ENCODE peak calls at places on chromosomes 7 and 10, in ten cellular contexts. E is cardiac fibroblast, T is adrenal gland, W is neural progenitor cell, P is fibroblast of the aortic adventitia, K is HCT116, C is Caco-2, N is right atrium auricular region, M is upper lobe of right lung, Y is choroid plexus epithelial cell. O is an unnamed sample.

GRCh38 chr10:110168601-110169481 is 38.6 kb upstream of the MXI1 start:
- DNase-seq in E (no peak), P (no peak), W (no peak), Y (no peak), K (no peak), C (peak), N (peak), T (no peak), M (no peak), O (no peak)

GRCh38 chr7:135744938-135745701 is 3.5 kb downstream of the FAM180A start:
- DNase-seq in M (no peak), Y (peak), N (no peak), E (peak), K (peak), W (no peak), T (no peak), C (no peak), P (peak), O (peak)

GRCh38 chr10:5411941-5412276 is 448 bp upstream of the NET1 start:
- DNase-seq in N (no peak), K (no peak), P (no peak), T (no peak), C (no peak), M (no peak), Y (no peak), W (no peak), E (no peak), O (peak)

GRCh38 chr10:131056781-131057180 is 254.7 kb downstream of the TCERG1L start:
- DNase-seq in E (no peak), C (no peak), N (no peak), T (no peak), M (peak), W (no peak), Y (no peak), P (no peak), K (no peak), O (no peak)

GRCh38 chr7:132161976-132162375 is 414.3 kb downstream of the PLXNA4 start:
- DNase-seq in W (no peak), M (no peak), P (no peak), T (no peak), E (no peak), K (no peak), C (no peak), N (no peak), Y (no peak), O (no peak)

GRCh38 chr10:110600487-110601101 is 33.1 kb downstream of the SMC3 start:
- DNase-seq in Y (peak), C (peak), W (peak), K (peak), E (peak), M (no peak), N (no peak), P (peak), T (peak), O (peak)

GRCh38 chr7:229184-229964 is 37.0 kb downstream of the FAM20C start:
- DNase-seq in W (no peak), Y (peak), P (peak), N (peak), E (peak), T (peak), M (no peak), K (no peak), C (no peak), O (peak)

GRCh38 chr10:11755512-11756247 is 13.5 kb downstream of the ECHDC3 start:
- DNase-seq in C (no peak), Y (no peak), P (no peak), E (no peak), N (no peak), T (no peak), W (no peak), M (peak), K (no peak), O (no peak)

GRCh38 chr10:112383325-112383724 is 9.4 kb downstream of the ACSL5 start:
- DNase-seq in Y (peak), E (peak), T (peak), K (peak), C (peak), W (no peak), M (no peak), P (peak), N (peak), O (peak)

GRCh38 chr10:79336276-79336675 is 11.0 kb upstream of the PPIF start:
- DNase-seq in C (no peak), W (no peak), T (no peak), E (no peak), K (no peak), P (no peak), N (no peak), M (no peak), Y (no peak), O (no peak)

GRCh38 chr10:52740913-52741675 is 31.5 kb downstream of the MBL2 start:
- DNase-seq in Y (peak), W (peak), P (peak), N (no peak), M (no peak), E (peak), C (peak), T (peak), K (peak), O (peak)

GRCh38 chr10:92757066-92757716 is 67.4 kb downstream of the HHEX start:
- DNase-seq in Y (peak), P (peak), N (peak), K (peak), M (peak), E (peak), W (peak), T (peak), C (peak), O (peak)

GRCh38 chr7:9149499-9150082 is 716.2 kb downstream of the NXPH1 start:
- DNase-seq in W (no peak), T (no peak), N (no peak), M (no peak), K (no peak), Y (no peak), P (no peak), E (peak), C (no peak), O (no peak)

GRCh38 chr7:137953692-137954470 is 48.0 kb downstream of the CREB3L2 start:
- DNase-seq in T (peak), M (no peak), K (peak), N (no peak), P (peak), C (peak), Y (peak), W (peak), E (peak), O (peak)
- H3K4me3 ChIP-seq in T (no peak), M (no peak), K (no peak), N (no peak), P (no peak), C (no peak), Y (no peak), W (no peak), E (no peak), O (peak)

GRCh38 chr10:69968830-69969229 is 83.8 kb upstream of the MACROH2A2 start:
- DNase-seq in M (no peak), P (peak), E (no peak), K (peak), T (no peak), Y (peak), W (peak), C (peak), N (no peak), O (peak)
- TF ChIP-seq CTCF in M (no peak), P (peak), E (peak), K (peak), T (no peak), Y (peak), W (peak), C (peak), N (no peak), O (peak)

GRCh38 chr10:32954545-32955298 is 3.3 kb downstream of the ITGB1 start:
- DNase-seq in E (peak), C (no peak), Y (no peak), M (no peak), T (no peak), K (no peak), P (no peak), N (no peak), W (no peak), O (no peak)
- H3K4me3 ChIP-seq in E (peak), C (no peak), Y (peak), M (peak), T (peak), K (no peak), P (peak), N (peak), W (peak), O (peak)

DNA sequence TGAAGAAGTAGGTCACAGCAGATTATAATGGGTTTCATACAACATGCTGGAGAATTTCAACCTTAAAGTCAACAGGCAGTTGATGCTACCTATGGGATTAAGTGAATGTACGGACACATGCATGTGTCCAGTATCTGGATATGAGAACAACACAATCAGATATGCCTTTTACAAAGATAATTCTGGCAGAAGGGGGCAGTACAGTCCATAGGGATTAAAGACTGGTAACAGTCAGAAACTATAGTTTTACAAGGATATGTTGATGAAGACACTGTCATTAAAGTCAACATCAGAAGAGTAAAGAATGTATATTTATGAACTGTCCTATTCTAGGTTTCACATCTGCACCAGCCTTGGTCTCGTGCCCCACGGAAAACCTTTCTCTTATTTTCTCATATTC is 41.5 kb downstream of the ANKMY2 start:
- DNase-seq in E (peak), Y (peak), N (no peak), P (peak), W (no peak), T (no peak), M (no peak), K (no peak), C (no peak), O (peak)
- TF ChIP-seq CTCF in E (peak), Y (peak), N (no peak), P (peak), W (no peak), T (peak), M (peak), K (peak), C (no peak), O (peak)

GRCh38 chr10:73887038-73888015 is 13.0 kb upstream of the CAMK2G start:
- DNase-seq in Y (peak), P (peak), E (peak), W (no peak), T (peak), K (peak), N (peak), C (no peak), M (peak), O (peak)
- H3K4me3 ChIP-seq in Y (no peak), P (peak), E (no peak), W (no peak), T (no peak), K (peak), N (no peak), C (no peak), M (no peak), O (no peak)

DNA sequence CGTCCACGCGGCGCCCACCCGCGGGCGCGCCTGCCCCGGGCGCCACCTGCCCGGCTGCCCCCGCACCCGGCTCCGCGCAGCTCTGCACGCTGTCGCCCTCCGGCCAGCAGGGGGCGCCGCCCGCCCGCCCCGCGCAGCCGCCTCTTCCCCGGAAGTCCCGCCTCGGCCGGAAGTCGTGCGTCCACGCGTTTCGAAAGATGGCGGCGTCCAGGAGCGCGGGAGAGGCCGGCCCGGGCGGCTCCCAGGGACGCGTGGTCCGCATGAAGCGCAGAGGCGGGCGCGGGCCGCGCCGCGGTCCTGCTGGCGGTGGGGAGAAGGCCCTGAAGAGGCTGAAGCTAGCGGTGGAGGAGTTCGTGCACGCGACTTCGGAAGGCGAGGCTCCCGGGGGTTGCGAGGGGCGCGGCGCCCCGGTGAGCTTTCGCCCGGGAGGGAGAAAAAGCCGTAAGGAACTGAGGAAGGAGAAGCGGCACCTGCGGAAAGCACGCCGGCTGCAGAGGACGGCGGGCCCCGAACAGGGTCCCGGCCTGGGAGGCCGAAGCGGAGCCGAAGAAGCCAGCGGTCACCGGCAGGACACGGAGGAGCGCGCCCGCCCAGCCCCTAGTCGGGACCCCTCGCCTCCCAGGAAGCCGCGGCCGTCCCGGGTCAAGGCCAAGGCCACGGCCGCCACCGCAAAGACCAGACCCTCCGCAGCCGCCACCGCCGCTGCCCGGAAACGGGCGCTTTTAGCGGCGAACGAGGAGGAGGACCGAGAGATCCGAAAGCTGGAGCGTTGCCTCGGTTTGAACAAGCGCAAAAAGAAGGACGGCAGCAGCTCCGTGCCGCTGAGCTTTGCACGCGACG is at the start of gene NOM1:
- DNase-seq in K (peak), E (peak), M (peak), N (peak), Y (peak), C (peak), P (peak), W (peak), T (peak), O (peak)
- TF ChIP-seq CTCF in K (peak), E (peak), M (peak), N (peak), Y (peak), C (peak), P (peak), W (peak), T (peak), O (peak)

DNA sequence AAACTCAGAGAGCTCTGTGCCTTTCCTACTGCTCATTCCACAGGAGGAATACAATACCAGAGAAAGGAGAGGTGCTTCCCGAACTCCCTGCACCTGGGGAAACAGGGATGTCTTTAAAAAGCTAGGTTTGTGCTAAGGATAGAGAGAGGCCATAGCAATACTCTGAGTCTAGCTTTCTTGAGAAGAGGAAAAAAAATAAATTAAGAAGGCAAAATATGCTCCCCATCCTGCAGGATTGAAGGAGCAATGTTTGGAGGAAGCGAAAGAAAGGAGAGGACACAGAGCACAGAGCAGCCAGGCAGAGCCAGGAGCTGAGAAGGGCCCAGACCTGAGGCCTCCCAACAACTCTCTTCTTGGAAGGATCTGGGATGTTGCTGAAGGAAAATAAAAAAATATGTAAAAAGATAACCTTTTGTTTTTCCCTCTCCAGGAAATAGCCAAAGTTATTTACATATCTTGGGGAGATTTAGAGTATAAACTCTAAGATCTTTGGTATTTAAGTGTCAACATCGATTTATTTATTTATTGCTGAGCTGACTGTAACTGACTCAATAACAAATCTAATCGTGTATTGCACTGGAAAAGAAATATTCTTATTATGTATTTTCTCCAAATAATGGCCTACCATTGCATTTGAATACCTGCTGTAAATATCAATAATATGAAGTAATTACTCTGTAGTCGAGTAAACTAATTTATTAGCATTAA is 1.6 kb upstream of the HOXA11 start:
- DNase-seq in P (no peak), M (no peak), W (no peak), E (no peak), K (no peak), N (no peak), C (no peak), Y (no peak), T (peak), O (peak)
- H3K4me3 ChIP-seq in P (no peak), M (no peak), W (no peak), E (no peak), K (no peak), N (no peak), C (no peak), Y (no peak), T (no peak), O (peak)

DNA sequence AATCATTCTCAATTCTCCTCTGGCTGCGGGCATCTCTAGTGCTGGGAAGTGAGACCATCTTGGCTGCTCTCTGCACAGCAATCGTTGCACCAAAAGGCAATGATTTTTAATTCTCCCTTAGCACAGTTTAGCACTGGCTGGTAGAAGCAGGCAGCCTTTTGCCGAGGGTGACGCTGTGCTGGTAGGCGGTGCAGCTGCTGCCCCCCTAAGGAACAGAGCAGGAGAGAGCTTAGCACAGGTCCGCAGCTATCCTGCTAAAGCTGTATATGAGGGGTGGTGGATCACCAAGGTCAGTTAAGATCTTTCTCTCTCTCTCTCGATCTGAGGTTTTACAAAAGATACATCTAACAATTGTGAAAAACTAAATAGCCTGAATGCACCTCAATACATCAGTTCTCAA is 390.1 kb downstream of the GATA3 start:
- DNase-seq in P (peak), C (peak), N (no peak), Y (no peak), K (no peak), E (peak), W (peak), M (no peak), T (no peak), O (peak)
- TF ChIP-seq CTCF in P (no peak), C (peak), N (no peak), Y (no peak), K (no peak), E (no peak), W (peak), M (peak), T (no peak), O (peak)